ENCODE peak calls at places on chromosomes 11 and 22, in four cellular contexts. Q, X, M and G are unnamed samples.

GRCh38 chr11:66218026-66218425 is 50.4 kb upstream of the RAB1B start:
- DNase-seq in Q (no peak), X (no peak), M (no peak), G (no peak)

GRCh38 chr11:27514558-27514957 is 8.0 kb upstream of the LIN7C start:
- DNase-seq in Q (no peak), X (no peak), M (peak), G (no peak)

GRCh38 chr11:92964471-92964870 is 5.0 kb upstream of the MTNR1B start:
- DNase-seq in Q (no peak), X (no peak), M (no peak), G (no peak)

GRCh38 chr11:59669611-59670009 is 773 bp upstream of the PATL1 start:
- DNase-seq in Q (peak), X (no peak), M (peak), G (no peak)

GRCh38 chr11:113951487-113951886 is 23.4 kb upstream of the HTR3A start:
- DNase-seq in Q (peak), X (no peak), M (no peak), G (peak)

GRCh38 chr11:61749607-61750217 is 2.7 kb upstream of the MYRF start:
- DNase-seq in Q (no peak), X (no peak), M (no peak), G (no peak)

GRCh38 chr11:110472858-110473257 is 43.1 kb downstream of the FDX1 start:
- DNase-seq in Q (no peak), X (no peak), M (peak), G (no peak)

GRCh38 chr22:40499187-40499753 is 128.9 kb downstream of the SGSM3 start:
- DNase-seq in Q (peak), X (peak), M (peak), G (no peak)

GRCh38 chr11:117189941-117190544 is 9.1 kb upstream of the TAGLN start:
- DNase-seq in Q (no peak), X (no peak), M (no peak), G (no peak)

GRCh38 chr11:111429066-111429506 is 50.0 kb upstream of the POU2AF1 start:
- DNase-seq in Q (peak), X (no peak), M (peak), G (peak)

GRCh38 chr22:25930710-25931353 is 188.8 kb downstream of the MYO18B start:
- DNase-seq in Q (no peak), X (no peak), M (no peak), G (no peak)

GRCh38 chr22:50376064-50376747 is 33.1 kb downstream of the PPP6R2 start:
- DNase-seq in Q (no peak), X (no peak), M (no peak), G (no peak)

GRCh38 chr22:44399906-44400762 is 87.4 kb upstream of the SHISAL1 start:
- DNase-seq in Q (no peak), X (no peak), M (no peak), G (peak)

GRCh38 chr11:59842316-59842715 is 3.0 kb downstream of the CBLIF start:
- DNase-seq in Q (no peak), X (no peak), M (no peak), G (no peak)

GRCh38 chr22:19665784-19666662 is 48.3 kb upstream of the SEPTIN5 start:
- DNase-seq in Q (no peak), X (no peak), M (no peak), G (no peak)

GRCh38 chr22:48883211-48883960 is 944.3 kb downstream of the BRD1 start:
- DNase-seq in Q (no peak), X (no peak), M (no peak), G (no peak)

GRCh38 chr11:44139565-44140313 is 44.3 kb downstream of the EXT2 start:
- DNase-seq in Q (no peak), X (no peak), M (no peak), G (no peak)

GRCh38 chr22:24402460-24403192 is 24.8 kb upstream of the ADORA2A start:
- DNase-seq in Q (no peak), X (no peak), M (peak), G (no peak)

GRCh38 chr11:58059011-58059358 is 28.2 kb downstream of the OR6Q1 start:
- DNase-seq in Q (peak), X (no peak), M (peak), G (no peak)

GRCh38 chr22:42277988-42278776 is 7.7 kb upstream of the TCF20 start:
- DNase-seq in Q (no peak), X (no peak), M (no peak), G (no peak)

GRCh38 chr11:125167292-125167953 is 2.9 kb downstream of the PKNOX2 start:
- DNase-seq in Q (peak), X (no peak), M (peak), G (no peak)

GRCh38 chr22:40300884-40301672 is 45.2 kb upstream of the ADSL start:
- DNase-seq in Q (no peak), X (no peak), M (no peak), G (no peak)

GRCh38 chr11:9858822-9859221 is 194.9 kb downstream of the SWAP70 start:
- DNase-seq in Q (peak), X (no peak), M (peak), G (no peak)

GRCh38 chr22:47328550-47329243 is 566.2 kb downstream of the TBC1D22A start:
- DNase-seq in Q (no peak), X (no peak), M (peak), G (no peak)

GRCh38 chr22:25643232-25644000 is 78.9 kb downstream of the GRK3 start:
- DNase-seq in Q (no peak), X (no peak), M (no peak), G (no peak)

GRCh38 chr11:380996-381395 is 11.7 kb downstream of the B4GALNT4 start:
- DNase-seq in Q (no peak), X (no peak), M (no peak), G (no peak)

DNA sequence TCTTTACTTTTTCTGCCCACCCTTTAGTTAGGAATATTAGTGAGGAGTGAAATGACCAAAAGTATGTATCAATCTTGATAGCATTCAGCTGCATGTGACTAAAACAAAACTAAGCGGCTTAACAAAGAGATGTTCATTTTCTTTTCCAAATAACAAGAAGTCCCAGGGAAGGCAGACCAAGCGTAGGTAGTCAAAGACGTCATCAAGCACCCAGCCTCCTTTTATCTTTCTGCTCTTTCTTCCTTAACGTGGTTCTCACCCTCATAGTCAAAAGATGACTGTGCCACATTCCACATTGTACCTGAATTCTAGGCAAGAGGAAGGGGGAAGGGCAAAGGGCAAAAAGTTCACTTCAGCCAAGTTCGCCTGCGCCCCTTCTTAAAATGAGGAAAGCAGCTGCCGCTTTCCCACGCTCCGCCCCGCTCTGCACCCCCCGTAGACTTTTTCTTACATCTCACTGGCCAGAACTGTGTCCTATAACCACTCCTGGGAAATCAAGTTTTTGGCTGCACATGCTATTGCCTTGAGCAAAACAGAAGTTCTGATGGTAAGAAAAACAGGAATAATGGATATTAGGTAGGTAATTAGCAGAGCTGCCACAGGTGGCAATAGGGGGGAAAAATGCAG is 14.6 kb upstream of the PGM2L1 start:
- DNase-seq in Q (no peak), X (no peak), M (no peak), G (no peak)
- H4K5ac ChIP-seq in Q (no peak), X (no peak), M (no peak), G (no peak)

DNA sequence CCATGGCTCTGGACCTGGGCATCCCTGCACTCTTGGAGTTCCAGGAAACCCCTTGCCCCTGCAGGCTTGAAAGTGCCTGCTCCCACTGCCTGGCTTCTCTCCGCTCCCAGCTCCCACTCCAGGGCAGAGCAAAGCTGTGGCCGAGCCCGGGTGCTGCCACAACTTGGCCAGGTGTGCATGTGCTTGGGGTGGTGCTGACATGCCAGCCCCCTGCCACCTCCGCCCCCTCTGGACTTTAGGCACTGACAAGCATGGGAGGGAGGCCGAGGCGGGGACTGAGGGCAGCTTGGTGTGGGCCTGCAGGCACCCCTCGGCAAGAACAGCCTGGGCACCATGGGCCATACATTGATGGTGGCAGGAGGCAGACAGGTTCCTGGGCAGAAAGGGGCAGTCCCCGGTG is 56.4 kb upstream of the B3GNT6 start:
- DNase-seq in Q (no peak), X (no peak), M (no peak), G (peak)
- H4K8ac ChIP-seq in Q (no peak), X (peak), M (no peak), G (no peak)

GRCh38 chr22:36454916-36455570 is 26.4 kb downstream of the TXN2 start:
- DNase-seq in Q (peak), X (peak), M (peak), G (peak)

GRCh38 chr22:36456459-36456835 is 25.0 kb downstream of the TXN2 start:
- DNase-seq in Q (no peak), X (no peak), M (no peak), G (no peak)

GRCh38 chr22:36457688-36458450 is 23.6 kb downstream of the TXN2 start:
- DNase-seq in Q (no peak), X (no peak), M (no peak), G (peak)

GRCh38 chr22:36453855-36454378 is 27.5 kb downstream of the TXN2 start:
- DNase-seq in Q (no peak), X (no peak), M (no peak), G (no peak)

GRCh38 chr22:36455571-36456458 is 25.6 kb downstream of the TXN2 start:
- DNase-seq in Q (no peak), X (no peak), M (no peak), G (no peak)
- H4K5ac ChIP-seq in Q (no peak), X (peak), M (peak), G (no peak)

GRCh38 chr11:69326622-69327219 is 32.8 kb downstream of the MYEOV start:
- DNase-seq in Q (no peak), X (no peak), M (no peak), G (peak)

GRCh38 chr11:69330330-69330729 is 36.4 kb downstream of the MYEOV start:
- DNase-seq in Q (no peak), X (no peak), M (no peak), G (no peak)

GRCh38 chr11:69327741-69328191 is 33.8 kb downstream of the MYEOV start:
- DNase-seq in Q (no peak), X (no peak), M (no peak), G (peak)

GRCh38 chr11:69325446-69325845 is 31.5 kb downstream of the MYEOV start:
- DNase-seq in Q (no peak), X (no peak), M (no peak), G (peak)

DNA sequence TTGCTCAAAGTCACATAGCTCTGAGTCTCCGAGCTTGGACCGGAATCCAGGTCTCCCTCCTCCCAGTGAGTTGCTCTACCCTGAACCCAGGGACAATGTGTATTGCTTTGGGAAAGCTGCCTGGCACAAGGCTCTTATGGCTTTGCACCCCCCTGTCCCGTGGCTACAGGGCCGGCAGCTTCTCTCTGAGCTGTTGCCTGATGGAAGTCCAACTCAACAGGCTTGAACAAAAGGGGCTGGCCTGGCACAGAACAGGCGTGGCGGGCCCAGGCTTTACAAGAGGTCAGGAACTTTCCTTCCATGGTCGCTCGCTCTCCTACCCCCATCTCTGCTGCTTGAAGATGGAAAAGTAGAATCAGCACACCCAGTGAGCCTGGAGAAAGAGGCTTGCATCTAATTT is 34.3 kb downstream of the MYEOV start:
- DNase-seq in Q (no peak), X (no peak), M (no peak), G (no peak)
- H4K8ac ChIP-seq in Q (no peak), X (no peak), M (no peak), G (no peak)